ENCODE peak calls at places on chromosomes 7 and 10, in four cellular contexts. One of them, this sample, is unnamed.

GRCh38 chr10:107914450-107915276 is 750.2 kb upstream of the SORCS1 start:
- DNase-seq in NCI-H446 treated with DMSO at 0.1 percent for 48 hours: no peak
- DNase-seq in hypothalamus: no peak
- DNase-seq in activated naive CD4-positive, alpha-beta T cell treated with Interleukin-2 at 50 U/mL for 16 hours: no peak
- DNase-seq in this sample: no peak

GRCh38 chr10:93992400-93993030 is 1.2 kb upstream of the PLCE1 start:
- DNase-seq in NCI-H446 treated with DMSO at 0.1 percent for 48 hours: peak
- DNase-seq in hypothalamus: no peak
- DNase-seq in activated naive CD4-positive, alpha-beta T cell treated with Interleukin-2 at 50 U/mL for 16 hours: no peak
- DNase-seq in this sample: no peak

GRCh38 chr7:36600869-36601530 is 123.3 kb downstream of the AOAH start:
- DNase-seq in NCI-H446 treated with DMSO at 0.1 percent for 48 hours: no peak
- DNase-seq in hypothalamus: no peak
- DNase-seq in activated naive CD4-positive, alpha-beta T cell treated with Interleukin-2 at 50 U/mL for 16 hours: no peak
- DNase-seq in this sample: peak

GRCh38 chr7:3095046-3095445 is 51.4 kb upstream of the CARD11 start:
- DNase-seq in NCI-H446 treated with DMSO at 0.1 percent for 48 hours: no peak
- DNase-seq in hypothalamus: peak
- DNase-seq in activated naive CD4-positive, alpha-beta T cell treated with Interleukin-2 at 50 U/mL for 16 hours: peak
- DNase-seq in this sample: no peak

GRCh38 chr7:87882538-87882937 is 6.2 kb downstream of the DBF4 start:
- DNase-seq in NCI-H446 treated with DMSO at 0.1 percent for 48 hours: no peak
- DNase-seq in hypothalamus: no peak
- DNase-seq in activated naive CD4-positive, alpha-beta T cell treated with Interleukin-2 at 50 U/mL for 16 hours: no peak
- DNase-seq in this sample: no peak

GRCh38 chr10:112985701-112986510 is 35.9 kb downstream of the TCF7L2 start:
- DNase-seq in NCI-H446 treated with DMSO at 0.1 percent for 48 hours: no peak
- DNase-seq in hypothalamus: no peak
- DNase-seq in activated naive CD4-positive, alpha-beta T cell treated with Interleukin-2 at 50 U/mL for 16 hours: no peak
- DNase-seq in this sample: peak

GRCh38 chr7:15778191-15778590 is 91.7 kb upstream of the MEOX2 start:
- DNase-seq in NCI-H446 treated with DMSO at 0.1 percent for 48 hours: no peak
- DNase-seq in hypothalamus: no peak
- DNase-seq in activated naive CD4-positive, alpha-beta T cell treated with Interleukin-2 at 50 U/mL for 16 hours: no peak
- DNase-seq in this sample: no peak

GRCh38 chr7:139047970-139048369 is 12.1 kb upstream of the ZC3HAV1L start:
- DNase-seq in NCI-H446 treated with DMSO at 0.1 percent for 48 hours: no peak
- DNase-seq in hypothalamus: no peak
- DNase-seq in activated naive CD4-positive, alpha-beta T cell treated with Interleukin-2 at 50 U/mL for 16 hours: no peak
- DNase-seq in this sample: no peak

GRCh38 chr7:15848362-15848761 is 161.9 kb upstream of the MEOX2 start:
- DNase-seq in NCI-H446 treated with DMSO at 0.1 percent for 48 hours: no peak
- DNase-seq in hypothalamus: no peak
- DNase-seq in activated naive CD4-positive, alpha-beta T cell treated with Interleukin-2 at 50 U/mL for 16 hours: no peak
- DNase-seq in this sample: no peak

GRCh38 chr10:35635576-35635975 is 6.5 kb downstream of the FZD8 start:
- DNase-seq in NCI-H446 treated with DMSO at 0.1 percent for 48 hours: peak
- DNase-seq in hypothalamus: no peak
- DNase-seq in activated naive CD4-positive, alpha-beta T cell treated with Interleukin-2 at 50 U/mL for 16 hours: peak
- DNase-seq in this sample: peak

GRCh38 chr7:81857385-81857784 is 87.5 kb upstream of the HGF start:
- DNase-seq in NCI-H446 treated with DMSO at 0.1 percent for 48 hours: no peak
- DNase-seq in hypothalamus: no peak
- DNase-seq in activated naive CD4-positive, alpha-beta T cell treated with Interleukin-2 at 50 U/mL for 16 hours: no peak
- DNase-seq in this sample: no peak

GRCh38 chr10:110918633-110919348 is at the start of gene BBIP1:
- DNase-seq in NCI-H446 treated with DMSO at 0.1 percent for 48 hours: peak
- DNase-seq in hypothalamus: peak
- DNase-seq in activated naive CD4-positive, alpha-beta T cell treated with Interleukin-2 at 50 U/mL for 16 hours: no peak
- DNase-seq in this sample: peak

GRCh38 chr7:122885583-122886356 is 490 bp downstream of the CADPS2 start:
- DNase-seq in NCI-H446 treated with DMSO at 0.1 percent for 48 hours: no peak
- DNase-seq in hypothalamus: peak
- DNase-seq in activated naive CD4-positive, alpha-beta T cell treated with Interleukin-2 at 50 U/mL for 16 hours: no peak
- DNase-seq in this sample: peak

GRCh38 chr7:16880469-16881034 is 1.2 kb downstream of the AGR3 start:
- DNase-seq in NCI-H446 treated with DMSO at 0.1 percent for 48 hours: no peak
- DNase-seq in hypothalamus: no peak
- DNase-seq in activated naive CD4-positive, alpha-beta T cell treated with Interleukin-2 at 50 U/mL for 16 hours: no peak
- DNase-seq in this sample: no peak

GRCh38 chr7:14219125-14219524 is 229.7 kb upstream of the ETV1 start:
- DNase-seq in NCI-H446 treated with DMSO at 0.1 percent for 48 hours: no peak
- DNase-seq in hypothalamus: no peak
- DNase-seq in activated naive CD4-positive, alpha-beta T cell treated with Interleukin-2 at 50 U/mL for 16 hours: no peak
- DNase-seq in this sample: no peak

GRCh38 chr7:35596061-35596460 is 98.9 kb downstream of the HERPUD2 start:
- DNase-seq in NCI-H446 treated with DMSO at 0.1 percent for 48 hours: no peak
- DNase-seq in hypothalamus: no peak
- DNase-seq in activated naive CD4-positive, alpha-beta T cell treated with Interleukin-2 at 50 U/mL for 16 hours: no peak
- DNase-seq in this sample: no peak

GRCh38 chr10:110398419-110399162 is 93.9 kb upstream of the SMNDC1 start:
- DNase-seq in NCI-H446 treated with DMSO at 0.1 percent for 48 hours: peak
- DNase-seq in hypothalamus: peak
- DNase-seq in activated naive CD4-positive, alpha-beta T cell treated with Interleukin-2 at 50 U/mL for 16 hours: no peak
- DNase-seq in this sample: peak

GRCh38 chr10:10564081-10564480 is 453.6 kb upstream of the CELF2 start:
- DNase-seq in NCI-H446 treated with DMSO at 0.1 percent for 48 hours: no peak
- DNase-seq in hypothalamus: no peak
- DNase-seq in activated naive CD4-positive, alpha-beta T cell treated with Interleukin-2 at 50 U/mL for 16 hours: no peak
- DNase-seq in this sample: peak

GRCh38 chr10:106614293-106614692 is 550.2 kb downstream of the SORCS1 start:
- DNase-seq in NCI-H446 treated with DMSO at 0.1 percent for 48 hours: no peak
- DNase-seq in hypothalamus: no peak
- DNase-seq in activated naive CD4-positive, alpha-beta T cell treated with Interleukin-2 at 50 U/mL for 16 hours: no peak
- DNase-seq in this sample: no peak

This sample was measured in stromal cell of bone marrow.